ENCODE peak calls at places on chromosomes 7 and 10, in five cellular contexts. One of them, this sample, is unnamed.

GRCh38 chr7:36082216-36082615 is 70.8 kb upstream of the EEPD1 start:
- DNase-seq in testis: no peak
- DNase-seq in GM12878: no peak
- DNase-seq in thoracic aorta: no peak
- DNase-seq in kidney: no peak
- DNase-seq in this sample: no peak

GRCh38 chr10:121927361-121927840 is 430 bp downstream of the ATE1 start:
- DNase-seq in testis: peak; percentile 66
- DNase-seq in GM12878: no peak
- DNase-seq in thoracic aorta: no peak
- DNase-seq in kidney: peak; percentile 80
- DNase-seq in this sample: peak; percentile 84

GRCh38 chr7:99000904-99001442 is 122.6 kb downstream of the TRRAP start:
- DNase-seq in testis: peak; percentile 5
- DNase-seq in GM12878: no peak
- DNase-seq in thoracic aorta: no peak
- DNase-seq in kidney: no peak
- DNase-seq in this sample: peak; percentile 31

GRCh38 chr7:130982160-130982638 is 248.2 kb upstream of the KLF14 start:
- DNase-seq in testis: no peak
- DNase-seq in GM12878: no peak
- DNase-seq in thoracic aorta: no peak
- DNase-seq in kidney: no peak
- DNase-seq in this sample: no peak

GRCh38 chr7:949021-949934 is 5.2 kb downstream of the ADAP1 start:
- DNase-seq in testis: no peak
- DNase-seq in GM12878: no peak
- DNase-seq in thoracic aorta: no peak
- DNase-seq in kidney: peak; percentile 92
- DNase-seq in this sample: peak; percentile 44

GRCh38 chr7:19747740-19748339 is 25.6 kb downstream of the TMEM196 start:
- DNase-seq in testis: no peak
- DNase-seq in GM12878: no peak
- DNase-seq in thoracic aorta: no peak
- DNase-seq in kidney: no peak
- DNase-seq in this sample: no peak

GRCh38 chr7:83550100-83550499 is 98.8 kb downstream of the SEMA3E start:
- DNase-seq in testis: no peak
- DNase-seq in GM12878: no peak
- DNase-seq in thoracic aorta: no peak
- DNase-seq in kidney: no peak
- DNase-seq in this sample: no peak

GRCh38 chr10:4208499-4208898 is 423.5 kb upstream of the KLF6 start:
- DNase-seq in testis: peak; percentile 27
- DNase-seq in GM12878: no peak
- DNase-seq in thoracic aorta: no peak
- DNase-seq in kidney: no peak
- DNase-seq in this sample: no peak

GRCh38 chr7:5685192-5685591 is 96.3 kb downstream of the RNF216 start:
- DNase-seq in testis: no peak
- DNase-seq in GM12878: no peak
- DNase-seq in thoracic aorta: no peak
- DNase-seq in kidney: no peak
- DNase-seq in this sample: no peak
- H3K4me1 ChIP-seq in testis: peaks cover 19% of the 10 kb centered on the region
- H3K4me1 ChIP-seq in GM12878: peaks cover 38% of the 10 kb centered on the region
- H3K4me1 ChIP-seq in thoracic aorta: peaks cover 44% of the 10 kb centered on the region
- H3K4me1 ChIP-seq in kidney: peaks cover 15% of the 10 kb centered on the region
- H3K4me1 ChIP-seq in this sample: peaks cover 14% of the 10 kb centered on the region

DNA sequence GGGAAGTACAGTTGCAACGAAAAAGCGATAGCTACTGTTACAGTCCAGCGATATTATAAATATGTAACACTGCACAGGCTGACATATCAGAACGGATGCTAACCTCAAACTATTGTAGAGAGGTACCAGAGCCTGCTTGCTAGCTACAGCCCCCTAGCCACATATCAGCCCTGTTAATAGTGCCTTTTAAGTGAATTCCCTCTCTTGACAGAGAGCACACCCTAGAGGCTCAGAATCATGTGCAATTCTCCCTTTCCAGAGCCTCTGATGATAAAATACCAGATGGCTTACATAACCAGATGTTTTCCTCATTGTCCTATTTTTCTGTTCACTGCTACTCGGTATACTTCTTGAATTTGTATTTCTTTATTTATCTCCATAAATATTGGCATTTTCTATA is 960.7 kb upstream of the CELF2 start:
- DNase-seq in testis: no peak
- DNase-seq in GM12878: no peak
- DNase-seq in thoracic aorta: no peak
- DNase-seq in kidney: no peak
- DNase-seq in this sample: no peak
- TF ChIP-seq CTCF in testis: no peak
- TF ChIP-seq CTCF in GM12878: no peak
- TF ChIP-seq CTCF in thoracic aorta: no peak
- TF ChIP-seq CTCF in kidney: no peak
- TF ChIP-seq CTCF in this sample: peak; percentile 64

DNA sequence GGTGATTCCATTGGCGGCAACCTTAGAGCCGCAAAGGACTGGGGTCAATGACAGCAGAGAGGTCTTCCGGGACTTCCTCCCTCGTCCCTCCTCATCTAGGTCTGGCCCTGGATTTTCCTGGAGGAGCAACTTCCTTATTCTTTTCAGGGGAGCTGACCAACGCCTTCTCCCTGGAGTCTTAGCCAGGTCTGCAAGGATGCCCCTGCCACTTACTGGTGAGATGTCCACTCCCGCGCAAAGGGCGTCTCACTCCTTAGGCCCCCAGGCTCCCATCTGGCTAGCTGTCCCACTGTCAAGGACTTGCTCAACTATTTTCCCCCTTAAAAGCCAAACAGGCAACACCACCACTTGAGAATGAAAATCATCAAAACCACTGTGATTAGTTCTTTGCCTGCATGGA is 42.0 kb upstream of the NMT2 start:
- DNase-seq in testis: no peak
- DNase-seq in GM12878: no peak
- DNase-seq in thoracic aorta: no peak
- DNase-seq in kidney: no peak
- DNase-seq in this sample: no peak
- H3K4me1 ChIP-seq in testis: peaks cover 3% of the 10 kb centered on the region
- H3K4me1 ChIP-seq in GM12878: peaks cover 7% of the 10 kb centered on the region
- H3K4me1 ChIP-seq in thoracic aorta: no peaks in the 10 kb centered on the region
- H3K4me1 ChIP-seq in kidney: peaks cover 6% of the 10 kb centered on the region
- H3K4me1 ChIP-seq in this sample: peaks cover 3% of the 10 kb centered on the region

GRCh38 chr7:93992423-93993110 is 11.6 kb downstream of the BET1 start:
- DNase-seq in testis: no peak
- DNase-seq in GM12878: no peak
- DNase-seq in thoracic aorta: no peak
- DNase-seq in kidney: no peak
- DNase-seq in this sample: no peak
- TF ChIP-seq CTCF in testis: no peak
- TF ChIP-seq CTCF in GM12878: no peak
- TF ChIP-seq CTCF in thoracic aorta: no peak
- TF ChIP-seq CTCF in kidney: no peak
- TF ChIP-seq CTCF in this sample: no peak

DNA sequence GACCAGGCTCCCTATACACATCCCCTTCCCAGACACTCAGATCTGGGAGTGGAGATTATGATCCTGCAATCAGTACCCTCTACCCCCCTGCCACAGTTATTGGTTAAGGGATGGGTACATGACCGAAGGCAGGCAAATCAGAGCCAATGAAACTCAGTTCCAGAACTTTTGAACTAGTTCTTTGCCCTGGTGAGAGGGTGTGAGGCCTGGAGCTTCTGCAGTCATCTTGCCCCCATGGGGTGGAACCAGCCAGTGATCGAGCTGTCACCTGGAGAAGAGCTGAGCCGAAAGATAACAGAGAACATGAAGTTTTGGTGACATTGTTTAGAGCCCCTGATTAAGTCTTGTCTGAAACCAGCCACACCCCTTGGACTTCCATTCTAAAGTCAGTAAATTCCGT is 88.2 kb upstream of the DUSP5 start:
- DNase-seq in testis: no peak
- DNase-seq in GM12878: no peak
- DNase-seq in thoracic aorta: no peak
- DNase-seq in kidney: no peak
- DNase-seq in this sample: no peak
- H3K4me1 ChIP-seq in testis: no peaks in the 10 kb centered on the region
- H3K4me1 ChIP-seq in GM12878: peaks cover 60% of the 10 kb centered on the region
- H3K4me1 ChIP-seq in thoracic aorta: peaks cover 10% of the 10 kb centered on the region
- H3K4me1 ChIP-seq in kidney: no peaks in the 10 kb centered on the region
- H3K4me1 ChIP-seq in this sample: peaks cover 22% of the 10 kb centered on the region